ENCODE peak calls at places on chromosomes 2 and 18, in four cellular contexts. One of them, this sample, is unnamed.

GRCh38 chr2:133993160-133993559 is 260.7 kb upstream of the MGAT5 start:
- DNase-seq in activated CD4-positive, CD25-positive, alpha-beta regulatory T cell treated with anti-CD3 and anti-CD28 coated beads, Interleukin-2, amount 50 U/mL, for 72 hours: no peak
- DNase-seq in stimulated activated CD4-positive, alpha-beta T cell treated with anti-CD3 and anti-CD28 coated beads, Interleukin-4, amount 100 ng/mL, for 24 hours: no peak
- DNase-seq in GM20000: no peak
- DNase-seq in this sample: no peak

GRCh38 chr2:130380096-130380934 is 24.5 kb downstream of the PTPN18 start:
- DNase-seq in stimulated activated CD4-positive, alpha-beta T cell treated with anti-CD3 and anti-CD28 coated beads, Interleukin-4, amount 100 ng/mL, for 24 hours: no peak
- DNase-seq in GM20000: no peak
- DNase-seq in activated CD4-positive, CD25-positive, alpha-beta regulatory T cell treated with anti-CD3 and anti-CD28 coated beads, Interleukin-2, amount 50 U/mL, for 72 hours: no peak
- DNase-seq in this sample: no peak

GRCh38 chr18:43819873-43820272 is 542.6 kb upstream of the SYT4 start:
- DNase-seq in activated CD4-positive, CD25-positive, alpha-beta regulatory T cell treated with anti-CD3 and anti-CD28 coated beads, Interleukin-2, amount 50 U/mL, for 72 hours: no peak
- DNase-seq in stimulated activated CD4-positive, alpha-beta T cell treated with anti-CD3 and anti-CD28 coated beads, Interleukin-4, amount 100 ng/mL, for 24 hours: no peak
- DNase-seq in GM20000: no peak
- DNase-seq in this sample: no peak

GRCh38 chr18:48933578-48934399 is 17.0 kb downstream of the SMAD7 start:
- DNase-seq in GM20000: no peak
- DNase-seq in activated CD4-positive, CD25-positive, alpha-beta regulatory T cell treated with anti-CD3 and anti-CD28 coated beads, Interleukin-2, amount 50 U/mL, for 72 hours: no peak
- DNase-seq in stimulated activated CD4-positive, alpha-beta T cell treated with anti-CD3 and anti-CD28 coated beads, Interleukin-4, amount 100 ng/mL, for 24 hours: no peak
- DNase-seq in this sample: no peak

GRCh38 chr2:127356531-127356930 is 31.2 kb downstream of the MAP3K2 start:
- DNase-seq in GM20000: no peak
- DNase-seq in activated CD4-positive, CD25-positive, alpha-beta regulatory T cell treated with anti-CD3 and anti-CD28 coated beads, Interleukin-2, amount 50 U/mL, for 72 hours: no peak
- DNase-seq in stimulated activated CD4-positive, alpha-beta T cell treated with anti-CD3 and anti-CD28 coated beads, Interleukin-4, amount 100 ng/mL, for 24 hours: no peak
- DNase-seq in this sample: no peak

GRCh38 chr2:53018830-53019425 is 748.7 kb upstream of the CHAC2 start:
- DNase-seq in activated CD4-positive, CD25-positive, alpha-beta regulatory T cell treated with anti-CD3 and anti-CD28 coated beads, Interleukin-2, amount 50 U/mL, for 72 hours: no peak
- DNase-seq in stimulated activated CD4-positive, alpha-beta T cell treated with anti-CD3 and anti-CD28 coated beads, Interleukin-4, amount 100 ng/mL, for 24 hours: no peak
- DNase-seq in GM20000: no peak
- DNase-seq in this sample: no peak

GRCh38 chr2:235445116-235445515 is 48.7 kb upstream of the AGAP1 start:
- DNase-seq in GM20000: no peak
- DNase-seq in stimulated activated CD4-positive, alpha-beta T cell treated with anti-CD3 and anti-CD28 coated beads, Interleukin-4, amount 100 ng/mL, for 24 hours: no peak
- DNase-seq in activated CD4-positive, CD25-positive, alpha-beta regulatory T cell treated with anti-CD3 and anti-CD28 coated beads, Interleukin-2, amount 50 U/mL, for 72 hours: no peak
- DNase-seq in this sample: no peak

GRCh38 chr2:229780856-229781773 is 66.8 kb upstream of the DNER start:
- DNase-seq in stimulated activated CD4-positive, alpha-beta T cell treated with anti-CD3 and anti-CD28 coated beads, Interleukin-4, amount 100 ng/mL, for 24 hours: no peak
- DNase-seq in GM20000: peak; percentile 50
- DNase-seq in activated CD4-positive, CD25-positive, alpha-beta regulatory T cell treated with anti-CD3 and anti-CD28 coated beads, Interleukin-2, amount 50 U/mL, for 72 hours: no peak
- DNase-seq in this sample: peak; percentile 53

GRCh38 chr18:70598406-70598805 is 309.6 kb downstream of the SOCS6 start:
- DNase-seq in GM20000: no peak
- DNase-seq in stimulated activated CD4-positive, alpha-beta T cell treated with anti-CD3 and anti-CD28 coated beads, Interleukin-4, amount 100 ng/mL, for 24 hours: no peak
- DNase-seq in activated CD4-positive, CD25-positive, alpha-beta regulatory T cell treated with anti-CD3 and anti-CD28 coated beads, Interleukin-2, amount 50 U/mL, for 72 hours: no peak
- DNase-seq in this sample: no peak

GRCh38 chr2:207772081-207772843 is 2.6 kb upstream of the FZD5 start:
- DNase-seq in activated CD4-positive, CD25-positive, alpha-beta regulatory T cell treated with anti-CD3 and anti-CD28 coated beads, Interleukin-2, amount 50 U/mL, for 72 hours: peak; percentile 35
- DNase-seq in GM20000: no peak
- DNase-seq in stimulated activated CD4-positive, alpha-beta T cell treated with anti-CD3 and anti-CD28 coated beads, Interleukin-4, amount 100 ng/mL, for 24 hours: peak; percentile 22
- DNase-seq in this sample: no peak

GRCh38 chr2:2613279-2614199 is 282.5 kb upstream of the MYT1L start:
- DNase-seq in GM20000: peak; percentile 79
- DNase-seq in stimulated activated CD4-positive, alpha-beta T cell treated with anti-CD3 and anti-CD28 coated beads, Interleukin-4, amount 100 ng/mL, for 24 hours: peak; percentile 88
- DNase-seq in activated CD4-positive, CD25-positive, alpha-beta regulatory T cell treated with anti-CD3 and anti-CD28 coated beads, Interleukin-2, amount 50 U/mL, for 72 hours: peak; percentile 75
- DNase-seq in this sample: peak; percentile 77

GRCh38 chr2:15863089-15863488 is 77.3 kb upstream of the MYCN start:
- DNase-seq in GM20000: no peak
- DNase-seq in activated CD4-positive, CD25-positive, alpha-beta regulatory T cell treated with anti-CD3 and anti-CD28 coated beads, Interleukin-2, amount 50 U/mL, for 72 hours: no peak
- DNase-seq in stimulated activated CD4-positive, alpha-beta T cell treated with anti-CD3 and anti-CD28 coated beads, Interleukin-4, amount 100 ng/mL, for 24 hours: no peak
- DNase-seq in this sample: no peak

GRCh38 chr2:9805435-9806297 is 37.6 kb upstream of the TAF1B start:
- DNase-seq in GM20000: no peak
- DNase-seq in stimulated activated CD4-positive, alpha-beta T cell treated with anti-CD3 and anti-CD28 coated beads, Interleukin-4, amount 100 ng/mL, for 24 hours: no peak
- DNase-seq in activated CD4-positive, CD25-positive, alpha-beta regulatory T cell treated with anti-CD3 and anti-CD28 coated beads, Interleukin-2, amount 50 U/mL, for 72 hours: peak; percentile 25
- DNase-seq in this sample: no peak

GRCh38 chr2:206296128-206296527 is 21.7 kb downstream of the ZDBF2 start:
- DNase-seq in GM20000: no peak
- DNase-seq in stimulated activated CD4-positive, alpha-beta T cell treated with anti-CD3 and anti-CD28 coated beads, Interleukin-4, amount 100 ng/mL, for 24 hours: no peak
- DNase-seq in activated CD4-positive, CD25-positive, alpha-beta regulatory T cell treated with anti-CD3 and anti-CD28 coated beads, Interleukin-2, amount 50 U/mL, for 72 hours: no peak
- DNase-seq in this sample: no peak

GRCh38 chr2:192357216-192357615 is 162.5 kb upstream of the TMEFF2 start:
- DNase-seq in activated CD4-positive, CD25-positive, alpha-beta regulatory T cell treated with anti-CD3 and anti-CD28 coated beads, Interleukin-2, amount 50 U/mL, for 72 hours: no peak
- DNase-seq in GM20000: no peak
- DNase-seq in stimulated activated CD4-positive, alpha-beta T cell treated with anti-CD3 and anti-CD28 coated beads, Interleukin-4, amount 100 ng/mL, for 24 hours: no peak
- DNase-seq in this sample: no peak

GRCh38 chr18:5107990-5108389 is 89.1 kb downstream of the AKAIN1 start:
- DNase-seq in stimulated activated CD4-positive, alpha-beta T cell treated with anti-CD3 and anti-CD28 coated beads, Interleukin-4, amount 100 ng/mL, for 24 hours: no peak
- DNase-seq in GM20000: no peak
- DNase-seq in activated CD4-positive, CD25-positive, alpha-beta regulatory T cell treated with anti-CD3 and anti-CD28 coated beads, Interleukin-2, amount 50 U/mL, for 72 hours: no peak
- DNase-seq in this sample: no peak

GRCh38 chr18:73638709-73639108 is 508.9 kb downstream of the FBXO15 start:
- DNase-seq in stimulated activated CD4-positive, alpha-beta T cell treated with anti-CD3 and anti-CD28 coated beads, Interleukin-4, amount 100 ng/mL, for 24 hours: no peak
- DNase-seq in activated CD4-positive, CD25-positive, alpha-beta regulatory T cell treated with anti-CD3 and anti-CD28 coated beads, Interleukin-2, amount 50 U/mL, for 72 hours: no peak
- DNase-seq in GM20000: no peak
- DNase-seq in this sample: no peak

GRCh38 chr2:73836141-73836943 is 7.6 kb downstream of the STAMBP start:
- DNase-seq in activated CD4-positive, CD25-positive, alpha-beta regulatory T cell treated with anti-CD3 and anti-CD28 coated beads, Interleukin-2, amount 50 U/mL, for 72 hours: no peak
- DNase-seq in GM20000: no peak
- DNase-seq in stimulated activated CD4-positive, alpha-beta T cell treated with anti-CD3 and anti-CD28 coated beads, Interleukin-4, amount 100 ng/mL, for 24 hours: no peak
- DNase-seq in this sample: no peak

GRCh38 chr18:48781041-48781989 is 169.4 kb downstream of the SMAD7 start:
- DNase-seq in activated CD4-positive, CD25-positive, alpha-beta regulatory T cell treated with anti-CD3 and anti-CD28 coated beads, Interleukin-2, amount 50 U/mL, for 72 hours: no peak
- DNase-seq in GM20000: no peak
- DNase-seq in stimulated activated CD4-positive, alpha-beta T cell treated with anti-CD3 and anti-CD28 coated beads, Interleukin-4, amount 100 ng/mL, for 24 hours: no peak
- DNase-seq in this sample: no peak

GRCh38 chr2:1940660-1941059 is 196.3 kb upstream of the PXDN start:
- DNase-seq in stimulated activated CD4-positive, alpha-beta T cell treated with anti-CD3 and anti-CD28 coated beads, Interleukin-4, amount 100 ng/mL, for 24 hours: no peak
- DNase-seq in GM20000: no peak
- DNase-seq in activated CD4-positive, CD25-positive, alpha-beta regulatory T cell treated with anti-CD3 and anti-CD28 coated beads, Interleukin-2, amount 50 U/mL, for 72 hours: no peak
- DNase-seq in this sample: no peak

GRCh38 chr2:145379934-145380333 is 860.0 kb upstream of the ZEB2 start:
- DNase-seq in activated CD4-positive, CD25-positive, alpha-beta regulatory T cell treated with anti-CD3 and anti-CD28 coated beads, Interleukin-2, amount 50 U/mL, for 72 hours: no peak
- DNase-seq in stimulated activated CD4-positive, alpha-beta T cell treated with anti-CD3 and anti-CD28 coated beads, Interleukin-4, amount 100 ng/mL, for 24 hours: no peak
- DNase-seq in GM20000: no peak
- DNase-seq in this sample: no peak

GRCh38 chr2:26483957-26484565 is 6.1 kb upstream of the OTOF start:
- DNase-seq in GM20000: no peak
- DNase-seq in stimulated activated CD4-positive, alpha-beta T cell treated with anti-CD3 and anti-CD28 coated beads, Interleukin-4, amount 100 ng/mL, for 24 hours: no peak
- DNase-seq in activated CD4-positive, CD25-positive, alpha-beta regulatory T cell treated with anti-CD3 and anti-CD28 coated beads, Interleukin-2, amount 50 U/mL, for 72 hours: no peak
- DNase-seq in this sample: no peak

GRCh38 chr18:61803393-61803792 is 89.4 kb downstream of the RNF152 start:
- DNase-seq in stimulated activated CD4-positive, alpha-beta T cell treated with anti-CD3 and anti-CD28 coated beads, Interleukin-4, amount 100 ng/mL, for 24 hours: no peak
- DNase-seq in GM20000: no peak
- DNase-seq in activated CD4-positive, CD25-positive, alpha-beta regulatory T cell treated with anti-CD3 and anti-CD28 coated beads, Interleukin-2, amount 50 U/mL, for 72 hours: no peak
- DNase-seq in this sample: no peak

This sample was measured in germinal center.